ENCODE peak calls at places on chromosomes 3 and 15, in eight cellular contexts. One of them, this sample, is unnamed.

GRCh38 chr15:92709064-92709463 is 53.5 kb upstream of the FAM174B start:
- DNase-seq in small intestine: no peak
- DNase-seq in aorta: no peak
- DNase-seq in bronchial epithelial cell: no peak
- DNase-seq in IMR-90: no peak
- DNase-seq in testis: no peak
- DNase-seq in tibial nerve: no peak
- DNase-seq in neural progenitor cell: no peak
- DNase-seq in this sample: no peak

GRCh38 chr15:31498756-31499155 is 172.1 kb downstream of the KLF13 start:
- DNase-seq in aorta: no peak
- DNase-seq in small intestine: no peak
- DNase-seq in neural progenitor cell: no peak
- DNase-seq in tibial nerve: no peak
- DNase-seq in testis: no peak
- DNase-seq in IMR-90: no peak
- DNase-seq in bronchial epithelial cell: no peak
- DNase-seq in this sample: no peak

GRCh38 chr15:34769711-34770110 is 14.9 kb upstream of the GJD2 start:
- DNase-seq in bronchial epithelial cell: no peak
- DNase-seq in small intestine: no peak
- DNase-seq in tibial nerve: no peak
- DNase-seq in IMR-90: no peak
- DNase-seq in testis: no peak
- DNase-seq in aorta: no peak
- DNase-seq in neural progenitor cell: no peak
- DNase-seq in this sample: no peak

GRCh38 chr3:155859859-155860258 is 5.6 kb upstream of the SLC33A1 start:
- DNase-seq in testis: no peak
- DNase-seq in neural progenitor cell: no peak
- DNase-seq in bronchial epithelial cell: no peak
- DNase-seq in small intestine: peak; percentile 8
- DNase-seq in tibial nerve: no peak
- DNase-seq in IMR-90: peak; percentile 18
- DNase-seq in aorta: no peak
- DNase-seq in this sample: no peak

GRCh38 chr3:42690766-42691680 is 5.7 kb downstream of the KLHL40 start:
- DNase-seq in small intestine: no peak
- DNase-seq in tibial nerve: no peak
- DNase-seq in IMR-90: no peak
- DNase-seq in testis: peak; percentile 68
- DNase-seq in neural progenitor cell: no peak
- DNase-seq in aorta: peak; percentile 28
- DNase-seq in bronchial epithelial cell: no peak
- DNase-seq in this sample: peak; percentile 37

GRCh38 chr3:9897408-9898372 is 5.0 kb upstream of the IL17RE start:
- DNase-seq in tibial nerve: no peak
- DNase-seq in testis: no peak
- DNase-seq in IMR-90: peak; percentile 41
- DNase-seq in bronchial epithelial cell: peak; percentile 96
- DNase-seq in neural progenitor cell: no peak
- DNase-seq in small intestine: peak; percentile 99
- DNase-seq in aorta: no peak
- DNase-seq in this sample: no peak

GRCh38 chr15:79878078-79878705 is 18.6 kb downstream of the MTHFS start:
- DNase-seq in testis: no peak
- DNase-seq in small intestine: no peak
- DNase-seq in IMR-90: no peak
- DNase-seq in tibial nerve: no peak
- DNase-seq in aorta: no peak
- DNase-seq in neural progenitor cell: no peak
- DNase-seq in bronchial epithelial cell: no peak
- DNase-seq in this sample: no peak

GRCh38 chr3:188734395-188734794 is 437.4 kb upstream of the TPRG1 start:
- DNase-seq in testis: no peak
- DNase-seq in IMR-90: no peak
- DNase-seq in tibial nerve: no peak
- DNase-seq in bronchial epithelial cell: no peak
- DNase-seq in small intestine: peak; percentile 30
- DNase-seq in aorta: no peak
- DNase-seq in neural progenitor cell: no peak
- DNase-seq in this sample: no peak

GRCh38 chr15:95822946-95823345 is 507.6 kb upstream of the NR2F2 start:
- DNase-seq in small intestine: no peak
- DNase-seq in neural progenitor cell: no peak
- DNase-seq in tibial nerve: no peak
- DNase-seq in IMR-90: no peak
- DNase-seq in aorta: no peak
- DNase-seq in testis: no peak
- DNase-seq in bronchial epithelial cell: no peak
- DNase-seq in this sample: no peak

GRCh38 chr15:66072616-66073361 is 180.8 kb downstream of the MEGF11 start:
- DNase-seq in small intestine: no peak
- DNase-seq in testis: no peak
- DNase-seq in IMR-90: no peak
- DNase-seq in aorta: no peak
- DNase-seq in bronchial epithelial cell: no peak
- DNase-seq in neural progenitor cell: no peak
- DNase-seq in tibial nerve: no peak
- DNase-seq in this sample: no peak

GRCh38 chr15:75684648-75685047 is 28.0 kb downstream of the CSPG4 start:
- DNase-seq in bronchial epithelial cell: no peak
- DNase-seq in testis: no peak
- DNase-seq in small intestine: no peak
- DNase-seq in IMR-90: no peak
- DNase-seq in aorta: no peak
- DNase-seq in neural progenitor cell: no peak
- DNase-seq in tibial nerve: no peak
- DNase-seq in this sample: no peak

GRCh38 chr15:65081270-65081669 is 4.7 kb downstream of the KBTBD13 start:
- DNase-seq in small intestine: no peak
- DNase-seq in testis: no peak
- DNase-seq in IMR-90: no peak
- DNase-seq in aorta: no peak
- DNase-seq in tibial nerve: no peak
- DNase-seq in neural progenitor cell: no peak
- DNase-seq in bronchial epithelial cell: no peak
- DNase-seq in this sample: no peak

GRCh38 chr3:69161587-69162196 is 39.3 kb upstream of the LMOD3 start:
- DNase-seq in IMR-90: peak; percentile 53
- DNase-seq in small intestine: peak; percentile 56
- DNase-seq in testis: peak; percentile 45
- DNase-seq in tibial nerve: no peak
- DNase-seq in aorta: no peak
- DNase-seq in bronchial epithelial cell: peak; percentile 53
- DNase-seq in neural progenitor cell: peak; percentile 54
- DNase-seq in this sample: peak; percentile 34

GRCh38 chr3:150268426-150269321 is 139.4 kb upstream of the TSC22D2 start:
- DNase-seq in small intestine: peak; percentile 88
- DNase-seq in IMR-90: peak; percentile 66
- DNase-seq in bronchial epithelial cell: peak; percentile 66
- DNase-seq in tibial nerve: no peak
- DNase-seq in neural progenitor cell: no peak
- DNase-seq in testis: no peak
- DNase-seq in aorta: no peak
- DNase-seq in this sample: no peak

GRCh38 chr15:83809345-83809744 is 155.4 kb downstream of the ADAMTSL3 start:
- DNase-seq in neural progenitor cell: no peak
- DNase-seq in testis: no peak
- DNase-seq in aorta: no peak
- DNase-seq in bronchial epithelial cell: peak; percentile 33
- DNase-seq in IMR-90: no peak
- DNase-seq in tibial nerve: no peak
- DNase-seq in small intestine: no peak
- DNase-seq in this sample: no peak

GRCh38 chr3:98732239-98733054 is 30.7 kb upstream of the ST3GAL6 start:
- DNase-seq in bronchial epithelial cell: no peak
- DNase-seq in IMR-90: no peak
- DNase-seq in aorta: peak; percentile 65
- DNase-seq in tibial nerve: peak; percentile 32
- DNase-seq in neural progenitor cell: peak; percentile 80
- DNase-seq in testis: peak; percentile 90
- DNase-seq in small intestine: peak; percentile 12
- DNase-seq in this sample: peak; percentile 84

GRCh38 chr15:62559049-62559733 is 394.1 kb upstream of the C2CD4B start:
- DNase-seq in small intestine: peak; percentile 32
- DNase-seq in testis: peak; percentile 60
- DNase-seq in aorta: peak; percentile 77
- DNase-seq in bronchial epithelial cell: no peak
- DNase-seq in tibial nerve: no peak
- DNase-seq in neural progenitor cell: no peak
- DNase-seq in IMR-90: peak; percentile 37
- DNase-seq in this sample: no peak

GRCh38 chr15:73127302-73127936 is 75.2 kb downstream of the NEO1 start:
- DNase-seq in small intestine: peak; percentile 38
- DNase-seq in neural progenitor cell: peak; percentile 65
- DNase-seq in tibial nerve: no peak
- DNase-seq in bronchial epithelial cell: peak; percentile 46
- DNase-seq in aorta: no peak
- DNase-seq in IMR-90: peak; percentile 30
- DNase-seq in testis: peak; percentile 20
- DNase-seq in this sample: peak; percentile 28

GRCh38 chr15:64930778-64931240 is 19.1 kb downstream of the ANKDD1A start:
- DNase-seq in IMR-90: peak; percentile 65
- DNase-seq in aorta: no peak
- DNase-seq in neural progenitor cell: no peak
- DNase-seq in bronchial epithelial cell: no peak
- DNase-seq in small intestine: no peak
- DNase-seq in tibial nerve: no peak
- DNase-seq in testis: no peak
- DNase-seq in this sample: no peak

GRCh38 chr3:157786618-157787017 is 283.4 kb upstream of the VEPH1 start:
- DNase-seq in neural progenitor cell: no peak
- DNase-seq in small intestine: no peak
- DNase-seq in testis: no peak
- DNase-seq in tibial nerve: no peak
- DNase-seq in aorta: no peak
- DNase-seq in bronchial epithelial cell: peak; percentile 45
- DNase-seq in IMR-90: peak; percentile 24
- DNase-seq in this sample: no peak

GRCh38 chr3:197010556-197011351 is 18.9 kb downstream of the MELTF start:
- DNase-seq in small intestine: no peak
- DNase-seq in IMR-90: no peak
- DNase-seq in neural progenitor cell: no peak
- DNase-seq in testis: no peak
- DNase-seq in bronchial epithelial cell: no peak
- DNase-seq in tibial nerve: no peak
- DNase-seq in aorta: peak; percentile 26
- DNase-seq in this sample: no peak

GRCh38 chr3:191707817-191708216 is 246.9 kb downstream of the PYDC2 start:
- DNase-seq in aorta: no peak
- DNase-seq in testis: no peak
- DNase-seq in IMR-90: no peak
- DNase-seq in bronchial epithelial cell: no peak
- DNase-seq in neural progenitor cell: peak; percentile 9
- DNase-seq in tibial nerve: no peak
- DNase-seq in small intestine: no peak
- DNase-seq in this sample: no peak

GRCh38 chr3:186826316-186826977 is 16.1 kb upstream of the ADIPOQ start:
- DNase-seq in tibial nerve: no peak
- DNase-seq in aorta: no peak
- DNase-seq in neural progenitor cell: peak; percentile 17
- DNase-seq in small intestine: no peak
- DNase-seq in bronchial epithelial cell: no peak
- DNase-seq in IMR-90: no peak
- DNase-seq in testis: no peak
- DNase-seq in this sample: peak; percentile 70

GRCh38 chr15:81299630-81300273 is 24.2 kb downstream of the STARD5 start:
- DNase-seq in IMR-90: no peak
- DNase-seq in testis: no peak
- DNase-seq in bronchial epithelial cell: no peak
- DNase-seq in neural progenitor cell: no peak
- DNase-seq in aorta: peak; percentile 47
- DNase-seq in tibial nerve: no peak
- DNase-seq in small intestine: no peak
- DNase-seq in this sample: peak; percentile 32
- H3K36me3 ChIP-seq in IMR-90: peaks cover 23% of the 10 kb centered on the region
- H3K36me3 ChIP-seq in testis: no peaks in the 10 kb centered on the region
- H3K36me3 ChIP-seq in bronchial epithelial cell: no peaks in the 10 kb centered on the region
- H3K36me3 ChIP-seq in neural progenitor cell: no peaks in the 10 kb centered on the region
- H3K36me3 ChIP-seq in aorta: no peaks in the 10 kb centered on the region
- H3K36me3 ChIP-seq in tibial nerve: peaks cover 61% of the 10 kb centered on the region
- H3K36me3 ChIP-seq in small intestine: no peaks in the 10 kb centered on the region
- H3K36me3 ChIP-seq in this sample: no peaks in the 10 kb centered on the region

GRCh38 chr3:25661694-25662455 is 2.8 kb downstream of the TOP2B start:
- DNase-seq in tibial nerve: no peak
- DNase-seq in neural progenitor cell: no peak
- DNase-seq in bronchial epithelial cell: peak; percentile 29
- DNase-seq in testis: no peak
- DNase-seq in small intestine: peak; percentile 67
- DNase-seq in aorta: no peak
- DNase-seq in IMR-90: peak; percentile 18
- DNase-seq in this sample: no peak
- H3K4me3 ChIP-seq in tibial nerve: no peak overlapping the region
- H3K4me3 ChIP-seq in neural progenitor cell: peak overlapping the region; percentile 91
- H3K4me3 ChIP-seq in bronchial epithelial cell: no peak overlapping the region
- H3K4me3 ChIP-seq in testis: peak overlapping the region; percentile 94
- H3K4me3 ChIP-seq in small intestine: no peak overlapping the region
- H3K4me3 ChIP-seq in aorta: peak overlapping the region; percentile 26
- H3K4me3 ChIP-seq in IMR-90: peak overlapping the region; percentile 22
- H3K4me3 ChIP-seq in this sample: no peak overlapping the region

DNA sequence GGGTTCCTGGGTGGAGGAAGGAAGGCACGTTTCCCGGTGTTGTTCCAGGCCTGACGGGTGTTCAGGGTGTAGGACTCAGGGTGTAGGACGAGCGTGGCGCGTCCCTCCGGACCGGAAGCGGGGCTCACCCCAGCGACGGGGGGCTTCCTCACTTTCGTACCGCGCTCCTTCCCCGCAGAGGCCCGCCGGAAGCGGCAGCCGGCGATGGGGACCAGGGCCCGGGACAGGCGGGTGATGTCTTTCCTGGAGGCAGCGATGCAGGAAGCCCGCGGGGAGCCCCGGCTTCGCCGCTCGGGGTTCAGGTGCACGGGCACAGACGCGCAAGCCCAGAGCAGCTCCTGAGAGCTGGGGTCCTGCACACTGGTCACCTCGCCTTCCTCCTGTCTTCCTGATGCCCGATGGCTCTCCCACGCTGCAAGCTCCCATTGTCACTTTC is 13.4 kb downstream of the FOXL2NB start:
- DNase-seq in neural progenitor cell: no peak
- DNase-seq in aorta: no peak
- DNase-seq in IMR-90: no peak
- DNase-seq in bronchial epithelial cell: no peak
- DNase-seq in testis: no peak
- DNase-seq in tibial nerve: no peak
- DNase-seq in small intestine: no peak
- DNase-seq in this sample: no peak
- H3K27me3 ChIP-seq in neural progenitor cell: peaks cover 50% of the 10 kb centered on the region
- H3K27me3 ChIP-seq in aorta: peaks cover 2% of the 10 kb centered on the region
- H3K27me3 ChIP-seq in IMR-90: peaks cover 38% of the 10 kb centered on the region
- H3K27me3 ChIP-seq in bronchial epithelial cell: peaks cover 7% of the 10 kb centered on the region
- H3K27me3 ChIP-seq in testis: no peaks in the 10 kb centered on the region
- H3K27me3 ChIP-seq in tibial nerve: no peaks in the 10 kb centered on the region
- H3K27me3 ChIP-seq in small intestine: peaks cover 25% of the 10 kb centered on the region
- H3K27me3 ChIP-seq in this sample: peaks cover 1% of the 10 kb centered on the region

DNA sequence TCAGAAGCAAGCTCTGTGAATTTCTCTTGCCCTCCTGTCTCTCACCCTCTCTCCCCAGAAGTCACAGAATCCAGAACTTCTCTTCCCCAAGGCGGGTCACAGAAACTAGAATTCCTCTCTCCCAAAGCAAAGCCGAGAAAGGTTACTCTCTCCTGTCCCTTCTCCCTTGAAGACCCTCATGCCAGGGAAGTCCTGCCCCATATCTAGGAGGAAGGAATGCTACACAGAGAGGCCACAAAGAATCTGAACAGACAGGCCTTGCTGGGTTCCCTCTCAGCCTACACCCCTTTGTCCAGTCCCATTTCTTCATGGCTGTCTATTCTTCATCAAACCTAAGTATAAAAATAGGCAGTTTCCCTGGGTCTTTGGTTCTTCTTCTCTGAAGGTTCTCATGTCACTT is 29.8 kb downstream of the ANP32A start:
- DNase-seq in neural progenitor cell: no peak
- DNase-seq in small intestine: no peak
- DNase-seq in aorta: no peak
- DNase-seq in IMR-90: no peak
- DNase-seq in bronchial epithelial cell: no peak
- DNase-seq in tibial nerve: no peak
- DNase-seq in testis: no peak
- DNase-seq in this sample: no peak
- H3K36me3 ChIP-seq in neural progenitor cell: no peaks in the 10 kb centered on the region
- H3K36me3 ChIP-seq in small intestine: no peaks in the 10 kb centered on the region
- H3K36me3 ChIP-seq in aorta: no peaks in the 10 kb centered on the region
- H3K36me3 ChIP-seq in IMR-90: peaks cover 12% of the 10 kb centered on the region
- H3K36me3 ChIP-seq in bronchial epithelial cell: no peaks in the 10 kb centered on the region
- H3K36me3 ChIP-seq in tibial nerve: peaks cover 17% of the 10 kb centered on the region
- H3K36me3 ChIP-seq in testis: no peaks in the 10 kb centered on the region
- H3K36me3 ChIP-seq in this sample: peaks cover 6% of the 10 kb centered on the region